ENCODE peak calls at places on chromosomes 5 and 9, in eight cellular contexts. H is HFFc6; X is lung microvascular endothelial cell; Z is EL; Q is GM03348; D is stimulated activated CD4-positive, alpha-beta T cell treated with anti-CD3 and anti-CD28 coated beads, Interleukin-1b, Interleukin-23, amount 100 ng/mL, for 24 hours; I is activated T-cell treated with anti-CD3 and anti-CD28 coated beads, Interleukin-2, amount 50 U/mL, for 4 hours; M is esophagus squamous epithelium. L is an unnamed sample.

GRCh38 chr9:10274156-10274555 is 338.6 kb downstream of the PTPRD start:
- DNase-seq in H (peak; percentile 30), X (peak; percentile 7), Z (no peak), Q (no peak), D (no peak), I (no peak), M (no peak), L (peak; percentile 35)

GRCh38 chr9:71303351-71303750 is 181.9 kb upstream of the TRPM3 start:
- DNase-seq in H (peak; percentile 29), X (no peak), Z (peak; percentile 45), Q (peak; percentile 16), D (no peak), I (no peak), M (no peak), L (no peak)

GRCh38 chr5:136012041-136012804 is 16.6 kb upstream of the TGFBI start:
- DNase-seq in H (no peak), X (peak; percentile 65), Z (peak; percentile 79), Q (peak; percentile 44), D (no peak), I (no peak), M (no peak), L (no peak)

GRCh38 chr5:174065528-174066189 is 20.2 kb downstream of the NSG2 start:
- DNase-seq in H (no peak), X (no peak), Z (no peak), Q (no peak), D (no peak), I (no peak), M (no peak), L (no peak)

GRCh38 chr9:128702949-128703615 is 779 bp downstream of the PKN3 start:
- DNase-seq in H (no peak), X (peak; percentile 38), Z (peak; percentile 58), Q (peak; percentile 35), D (no peak), I (no peak), M (no peak), L (no peak)

GRCh38 chr5:82942083-82942881 is 134.9 kb downstream of the TMEM167A start:
- DNase-seq in H (no peak), X (no peak), Z (no peak), Q (no peak), D (no peak), I (no peak), M (no peak), L (no peak)

GRCh38 chr9:131366745-131367401 is 27.0 kb upstream of the PRRC2B start:
- DNase-seq in H (peak; percentile 54), X (peak; percentile 57), Z (peak; percentile 62), Q (peak; percentile 55), D (no peak), I (no peak), M (no peak), L (peak; percentile 38)

GRCh38 chr5:180684623-180685161 is 35.3 kb upstream of the FLT4 start:
- DNase-seq in H (no peak), X (no peak), Z (no peak), Q (no peak), D (no peak), I (no peak), M (no peak), L (no peak)

GRCh38 chr5:40089269-40089668 is 590.4 kb upstream of the PTGER4 start:
- DNase-seq in H (no peak), X (peak; percentile 9), Z (peak; percentile 25), Q (no peak), D (no peak), I (no peak), M (no peak), L (no peak)

GRCh38 chr5:17355585-17356346 is 138.3 kb downstream of the BASP1 start:
- DNase-seq in H (peak; percentile 76), X (peak; percentile 37), Z (peak; percentile 68), Q (no peak), D (no peak), I (no peak), M (no peak), L (peak; percentile 94)

GRCh38 chr5:168254013-168254693 is 37.3 kb upstream of the WWC1 start:
- DNase-seq in H (no peak), X (no peak), Z (no peak), Q (no peak), D (no peak), I (no peak), M (no peak), L (no peak)

GRCh38 chr9:35909687-35910612 is 660 bp downstream of the SPAAR start:
- DNase-seq in H (no peak), X (peak; percentile 39), Z (no peak), Q (no peak), D (no peak), I (no peak), M (no peak), L (no peak)

GRCh38 chr9:134775552-134775951 is 105.1 kb upstream of the FCN2 start:
- DNase-seq in H (peak; percentile 89), X (no peak), Z (peak; percentile 76), Q (no peak), D (no peak), I (no peak), M (no peak), L (peak; percentile 27)

GRCh38 chr9:94802795-94803194 is 76.3 kb downstream of the AOPEP start:
- DNase-seq in H (peak; percentile 52), X (no peak), Z (peak; percentile 74), Q (peak; percentile 41), D (no peak), I (no peak), M (no peak), L (peak; percentile 47)

GRCh38 chr9:30800421-30800820 is 1584.0 kb upstream of the ACO1 start:
- DNase-seq in H (no peak), X (no peak), Z (no peak), Q (no peak), D (no peak), I (no peak), M (no peak), L (no peak)

GRCh38 chr5:84494453-84494852 is 109.8 kb upstream of the EDIL3 start:
- DNase-seq in H (no peak), X (peak; percentile 15), Z (peak; percentile 27), Q (peak; percentile 35), D (no peak), I (no peak), M (no peak), L (peak; percentile 89)

GRCh38 chr5:52981507-52981906 is 7.6 kb upstream of the ITGA2 start:
- DNase-seq in H (no peak), X (no peak), Z (no peak), Q (no peak), D (no peak), I (no peak), M (no peak), L (no peak)

GRCh38 chr5:127615916-127616315 is 33.0 kb upstream of the CTXN3 start:
- DNase-seq in H (no peak), X (no peak), Z (peak; percentile 41), Q (no peak), D (no peak), I (no peak), M (no peak), L (no peak)

GRCh38 chr9:32264171-32264862 is 120.1 kb upstream of the ACO1 start:
- DNase-seq in H (no peak), X (peak; percentile 1), Z (no peak), Q (no peak), D (no peak), I (no peak), M (no peak), L (no peak)

GRCh38 chr9:68546596-68547390 is 6.1 kb upstream of the TMEM252 start:
- DNase-seq in H (no peak), X (no peak), Z (no peak), Q (no peak), D (no peak), I (no peak), M (no peak), L (no peak)

L was measured in brain microvascular endothelial cell.